ENCODE peak calls at places on chromosomes 7 and 10, in nine cellular contexts. D is heart right ventricle, V is NCI-H345, O is dermis microvascular lymphatic vessel endothelial cell, F is NCI-H1930, X is naive B cell, M is GM12892, J is NCI-H1105, L is left colon. R is an unnamed sample.

GRCh38 chr7:36079446-36080025 is 73.5 kb upstream of the EEPD1 start:
- DNase-seq in L (no peak), J (no peak), O (no peak), F (no peak), X (no peak), D (no peak), V (no peak), M (no peak), R (no peak)

GRCh38 chr10:122112021-122112616 is 123.2 kb downstream of the TACC2 start:
- DNase-seq in F (no peak), L (no peak), M (no peak), J (no peak), D (no peak), V (no peak), O (peak), X (no peak), R (no peak)

GRCh38 chr7:29285451-29285807 is 90.9 kb downstream of the CHN2 start:
- DNase-seq in V (peak), O (no peak), X (no peak), J (no peak), L (no peak), M (no peak), D (no peak), F (no peak), R (peak)

GRCh38 chr10:11036424-11037011 is 18.8 kb downstream of the CELF2 start:
- DNase-seq in F (no peak), J (no peak), L (peak), O (peak), X (no peak), M (no peak), V (peak), D (peak), R (peak)

GRCh38 chr10:73910401-73910763 is 550 bp upstream of the PLAU start:
- DNase-seq in J (no peak), F (no peak), M (no peak), L (no peak), D (no peak), V (no peak), X (no peak), O (no peak), R (peak)

GRCh38 chr7:158024351-158024715 is 563.3 kb downstream of the PTPRN2 start:
- DNase-seq in J (no peak), L (no peak), V (no peak), D (no peak), O (no peak), F (no peak), X (no peak), M (no peak), R (no peak)

GRCh38 chr7:107816053-107816566 is 13.1 kb upstream of the SLC26A3 start:
- DNase-seq in X (no peak), L (no peak), J (no peak), M (no peak), F (no peak), D (no peak), O (peak), V (peak), R (no peak)

GRCh38 chr10:128000660-128001059 is 93.8 kb downstream of the PTPRE start:
- DNase-seq in D (peak), F (no peak), X (no peak), J (no peak), M (no peak), O (peak), L (no peak), V (no peak), R (no peak)

GRCh38 chr7:155198901-155199845 is 98.5 kb upstream of the INSIG1 start:
- DNase-seq in F (no peak), V (no peak), D (no peak), J (no peak), O (no peak), X (no peak), L (no peak), M (no peak), R (no peak)

GRCh38 chr10:8331896-8332729 is 277.6 kb downstream of the GATA3 start:
- DNase-seq in O (peak), D (peak), F (no peak), M (peak), X (peak), L (peak), J (peak), V (no peak), R (peak)

GRCh38 chr10:13658864-13659685 is 72.3 kb downstream of the PRPF18 start:
- DNase-seq in D (peak), L (peak), O (peak), V (no peak), J (no peak), M (no peak), F (no peak), X (no peak), R (no peak)

GRCh38 chr10:87094373-87095240 is at the start of the genes GLUD1 and SHLD2:
- DNase-seq in O (peak), V (peak), D (peak), J (peak), X (peak), F (peak), M (peak), L (peak), R (peak)

GRCh38 chr7:135755351-135755753 is 6.7 kb upstream of the FAM180A start:
- DNase-seq in L (no peak), D (peak), O (no peak), X (no peak), M (no peak), F (no peak), V (peak), J (peak), R (peak)

GRCh38 chr7:149218469-149219420 is 20.7 kb upstream of the ZNF212 start:
- DNase-seq in V (no peak), O (peak), L (no peak), M (no peak), F (no peak), X (no peak), D (no peak), J (no peak), R (no peak)

GRCh38 chr10:26430641-26431163 is 7.4 kb upstream of the APBB1IP start:
- DNase-seq in L (no peak), J (no peak), D (no peak), O (no peak), M (no peak), F (no peak), V (no peak), X (peak), R (no peak)

GRCh38 chr10:65496541-65496940 is 1429.3 kb upstream of the LRRTM3 start:
- DNase-seq in L (no peak), J (no peak), M (no peak), F (no peak), X (no peak), O (no peak), V (no peak), D (no peak), R (no peak)

GRCh38 chr7:113742377-113742776 is 176.4 kb downstream of the PPP1R3A start:
- DNase-seq in V (no peak), F (no peak), L (no peak), M (no peak), D (no peak), O (no peak), X (no peak), J (no peak), R (no peak)

GRCh38 chr10:12869427-12869826 is 132.1 kb downstream of the CCDC3 start:
- DNase-seq in D (no peak), F (no peak), O (no peak), M (no peak), X (no peak), V (no peak), L (no peak), J (no peak), R (no peak)

GRCh38 chr7:151047979-151048763 is at the start of gene ASIC3:
- DNase-seq in X (no peak), L (no peak), F (no peak), O (no peak), V (no peak), J (no peak), M (no peak), D (no peak), R (no peak)

GRCh38 chr10:58715056-58715455 is 202.4 kb downstream of the BICC1 start:
- DNase-seq in L (no peak), V (no peak), D (no peak), O (no peak), M (no peak), F (no peak), J (no peak), X (no peak), R (no peak)

GRCh38 chr7:126856691-126857291 is 395.9 kb downstream of the GRM8 start:
- DNase-seq in O (peak), D (no peak), L (no peak), J (no peak), X (no peak), F (no peak), M (no peak), V (no peak), R (peak)

GRCh38 chr10:60646966-60647796 is 131.1 kb upstream of the CDK1 start:
- DNase-seq in L (no peak), X (peak), V (peak), M (no peak), D (peak), F (peak), J (peak), O (peak), R (peak)

GRCh38 chr7:18900801-18901200 is 216.6 kb downstream of the TWIST1 start:
- DNase-seq in M (no peak), L (no peak), D (no peak), X (no peak), O (no peak), V (no peak), F (no peak), J (no peak), R (no peak)